ENCODE peak calls at places on chromosomes 12 and 14, in ten cellular contexts. A, H, W, Q, Y, S, I, J, P and K are unnamed samples.

GRCh38 chr12:6871052-6871957 is 1.8 kb downstream of the SPSB2 start:
- DNase-seq in A (no peak), H (no peak), W (no peak), Q (peak; percentile 69), Y (no peak), S (no peak), I (peak; percentile 79), J (no peak), P (peak; percentile 33), K (peak; percentile 18)

GRCh38 chr12:55830601-55831406 is 1.4 kb upstream of the DNAJC14 start:
- DNase-seq in A (peak; percentile 56), H (peak; percentile 69), W (no peak), Q (no peak), Y (peak; percentile 81), S (peak; percentile 62), I (peak; percentile 89), J (peak; percentile 76), P (no peak), K (peak; percentile 33)

GRCh38 chr12:13587721-13588389 is 391.3 kb downstream of the EMP1 start:
- DNase-seq in A (no peak), H (no peak), W (no peak), Q (no peak), Y (no peak), S (no peak), I (no peak), J (no peak), P (no peak), K (no peak)

GRCh38 chr12:73352826-73353225 is 1080.7 kb downstream of the TRHDE start:
- DNase-seq in A (no peak), H (no peak), W (no peak), Q (no peak), Y (no peak), S (no peak), I (no peak), J (no peak), P (no peak), K (no peak)

GRCh38 chr14:49946320-49947141 is 53.6 kb downstream of the ARF6 start:
- DNase-seq in A (no peak), H (no peak), W (peak; percentile 52), Q (peak; percentile 93), Y (peak; percentile 65), S (no peak), I (no peak), J (peak; percentile 92), P (no peak), K (peak; percentile 64)

GRCh38 chr14:34201909-34202622 is 251.2 kb upstream of the EGLN3 start:
- DNase-seq in A (no peak), H (no peak), W (no peak), Q (no peak), Y (no peak), S (no peak), I (no peak), J (no peak), P (no peak), K (no peak)

GRCh38 chr12:51524386-51524901 is 66.6 kb upstream of the SCN8A start:
- DNase-seq in A (no peak), H (no peak), W (no peak), Q (no peak), Y (no peak), S (no peak), I (no peak), J (no peak), P (no peak), K (no peak)

GRCh38 chr12:66813137-66813867 is 134.4 kb upstream of the GRIP1 start:
- DNase-seq in A (no peak), H (no peak), W (no peak), Q (peak; percentile 65), Y (no peak), S (no peak), I (no peak), J (no peak), P (peak; percentile 60), K (no peak)

GRCh38 chr12:66776974-66777373 is 98.1 kb upstream of the GRIP1 start:
- DNase-seq in A (no peak), H (no peak), W (no peak), Q (no peak), Y (no peak), S (no peak), I (no peak), J (no peak), P (peak; percentile 14), K (no peak)

GRCh38 chr14:104091927-104092771 is 6.6 kb downstream of the ASPG start:
- DNase-seq in A (no peak), H (peak; percentile 7), W (no peak), Q (no peak), Y (no peak), S (no peak), I (peak; percentile 72), J (no peak), P (no peak), K (no peak)

GRCh38 chr12:108570743-108571603 is 8.6 kb downstream of the ISCU start:
- DNase-seq in A (no peak), H (no peak), W (no peak), Q (peak; percentile 51), Y (peak; percentile 82), S (no peak), I (no peak), J (peak; percentile 76), P (peak; percentile 76), K (peak; percentile 49)
- TF ChIP-seq CTCF in A (peak; percentile 36), H (no peak), W (peak; percentile 56), Q (peak; percentile 61), Y (peak; percentile 53), S (peak; percentile 33), I (no peak), J (peak; percentile 57), P (peak; percentile 56), K (peak; percentile 79)

DNA sequence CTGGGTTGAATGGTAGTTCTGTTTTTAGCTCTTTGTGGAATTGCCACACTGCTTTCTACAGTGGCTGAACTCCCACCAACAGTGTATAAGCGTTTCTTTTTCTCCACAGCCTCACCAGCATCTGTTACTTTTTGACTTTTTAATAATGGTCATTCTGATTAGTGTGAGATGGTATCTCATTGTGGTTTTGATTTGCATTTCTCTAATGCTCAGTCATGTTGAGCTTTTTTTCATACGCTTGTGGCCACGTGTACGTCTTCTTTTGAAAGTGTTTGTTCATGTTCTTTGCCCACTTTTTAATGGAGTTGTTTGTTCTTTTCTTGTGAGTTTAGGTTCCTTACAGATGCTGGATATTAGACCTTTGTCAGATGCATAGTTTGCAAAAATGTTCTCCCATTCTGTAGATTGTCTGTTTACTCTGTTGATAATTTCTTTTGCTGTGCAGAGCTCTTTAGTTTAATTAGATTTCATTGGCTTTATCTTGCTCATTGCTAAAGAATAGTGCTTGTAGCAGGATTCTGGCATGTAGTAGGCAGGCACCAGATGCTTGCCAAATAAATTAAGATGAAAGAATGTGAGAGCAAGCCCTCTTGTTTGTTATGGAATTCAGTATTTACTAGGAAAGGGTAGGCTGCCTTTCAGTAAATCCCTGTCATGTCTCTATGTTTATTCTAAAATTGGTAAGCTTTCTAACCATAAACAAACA is 86.8 kb downstream of the PDE3A start:
- DNase-seq in A (no peak), H (no peak), W (no peak), Q (no peak), Y (no peak), S (no peak), I (no peak), J (no peak), P (no peak), K (no peak)
- TF ChIP-seq CTCF in A (no peak), H (no peak), W (no peak), Q (no peak), Y (no peak), S (no peak), I (no peak), J (no peak), P (no peak), K (no peak)

GRCh38 chr12:93536111-93536765 is 36.2 kb upstream of the SOCS2 start:
- DNase-seq in A (no peak), H (no peak), W (no peak), Q (no peak), Y (no peak), S (no peak), I (no peak), J (no peak), P (peak; percentile 13), K (no peak)

GRCh38 chr12:93539821-93540220 is 32.7 kb upstream of the SOCS2 start:
- DNase-seq in A (no peak), H (no peak), W (no peak), Q (no peak), Y (no peak), S (no peak), I (no peak), J (no peak), P (no peak), K (no peak)

GRCh38 chr12:93536766-93537515 is 35.5 kb upstream of the SOCS2 start:
- DNase-seq in A (no peak), H (no peak), W (no peak), Q (no peak), Y (no peak), S (no peak), I (no peak), J (no peak), P (peak; percentile 64), K (peak; percentile 66)

GRCh38 chr12:93540506-93540905 is 32.0 kb upstream of the SOCS2 start:
- DNase-seq in A (no peak), H (no peak), W (no peak), Q (no peak), Y (no peak), S (no peak), I (no peak), J (no peak), P (no peak), K (no peak)

DNA sequence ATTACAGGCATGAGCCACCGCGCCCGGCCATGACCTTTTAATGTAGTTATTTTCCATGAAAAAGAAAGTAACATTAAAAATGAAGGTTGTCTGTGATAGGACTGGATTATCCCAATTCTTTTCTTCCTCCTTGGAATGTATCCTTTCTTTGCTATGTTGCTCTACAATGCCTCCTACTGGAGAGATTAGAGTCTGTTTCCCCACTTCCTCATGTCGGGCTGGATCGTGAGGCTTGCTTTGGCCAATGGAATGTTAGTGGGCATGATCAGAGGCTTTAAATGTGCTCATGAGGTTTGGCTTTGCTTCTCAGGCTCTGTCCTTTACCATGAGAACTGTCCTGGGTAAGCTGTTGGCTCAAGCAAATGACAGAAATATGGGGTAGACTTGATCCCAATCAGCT is 34.7 kb upstream of the SOCS2 start:
- DNase-seq in A (no peak), H (no peak), W (no peak), Q (no peak), Y (no peak), S (no peak), I (no peak), J (no peak), P (no peak), K (no peak)
- TF ChIP-seq CTCF in A (no peak), H (no peak), W (peak; percentile 26), Q (peak; percentile 36), Y (no peak), S (no peak), I (no peak), J (peak; percentile 23), P (no peak), K (peak; percentile 52)

DNA sequence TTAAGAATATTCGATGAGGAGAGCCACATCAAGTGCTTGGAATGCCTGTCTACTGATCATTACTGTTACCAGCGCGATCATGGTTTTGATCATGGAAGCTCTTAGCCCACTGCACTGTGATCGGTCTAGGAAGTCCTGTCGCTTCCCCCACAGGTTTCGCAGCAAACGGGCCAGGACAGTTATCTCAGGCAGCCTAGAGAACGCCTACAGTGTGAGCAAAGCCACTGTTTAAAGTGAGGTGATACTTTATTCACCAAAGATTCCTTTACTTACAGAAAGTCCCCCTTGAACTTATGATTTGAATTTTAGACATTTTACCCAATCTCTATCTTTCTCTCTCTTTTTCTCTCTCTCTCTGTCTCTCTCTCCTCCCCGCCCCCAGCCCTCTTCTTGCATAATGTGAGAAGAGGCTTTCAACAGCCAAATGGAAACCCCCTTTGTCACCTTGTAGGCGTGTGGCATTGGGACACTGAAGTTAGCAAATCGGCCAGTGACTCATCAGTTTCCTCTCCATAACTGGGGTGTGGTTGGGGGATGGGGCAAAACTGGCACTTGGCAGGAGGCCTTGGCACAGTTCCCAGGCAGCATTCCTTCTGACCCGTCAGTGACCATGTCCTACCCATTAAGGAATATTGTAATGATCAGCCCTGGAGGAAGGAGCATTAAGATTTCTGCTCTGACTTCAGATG is 214.8 kb downstream of the CHST11 start:
- DNase-seq in A (peak; percentile 96), H (no peak), W (peak; percentile 89), Q (peak; percentile 100), Y (peak; percentile 91), S (no peak), I (peak; percentile 96), J (peak; percentile 81), P (peak; percentile 65), K (peak; percentile 90)
- TF ChIP-seq CTCF in A (no peak), H (no peak), W (no peak), Q (no peak), Y (no peak), S (no peak), I (no peak), J (no peak), P (no peak), K (no peak)